ENCODE peak calls at places on chromosomes 7 and 10, in six cellular contexts. N, M, K, D, I and R are unnamed samples.

GRCh38 chr7:2719007-2719406 is 31.0 kb downstream of the AMZ1 start:
- DNase-seq in N (no peak), M (no peak), K (no peak), D (no peak), I (no peak), R (no peak)

GRCh38 chr7:139523199-139523941 is at the start of gene CLEC2L:
- DNase-seq in N (no peak), M (no peak), K (no peak), D (no peak), I (no peak), R (no peak)

GRCh38 chr7:136018104-136018503 is 40.9 kb upstream of the MTPN start:
- DNase-seq in N (no peak), M (no peak), K (no peak), D (no peak), I (no peak), R (no peak)

GRCh38 chr10:1624240-1624639 is 113.1 kb downstream of the ADARB2 start:
- DNase-seq in N (no peak), M (no peak), K (no peak), D (no peak), I (no peak), R (peak)

GRCh38 chr7:17830206-17830605 is 110.1 kb downstream of the SNX13 start:
- DNase-seq in N (no peak), M (no peak), K (no peak), D (no peak), I (no peak), R (no peak)

GRCh38 chr10:99292159-99292558 is 37.0 kb upstream of the CNNM1 start:
- DNase-seq in N (no peak), M (no peak), K (no peak), D (no peak), I (no peak), R (no peak)

GRCh38 chr10:122044713-122045112 is 55.8 kb downstream of the TACC2 start:
- DNase-seq in N (no peak), M (peak), K (no peak), D (no peak), I (peak), R (no peak)

GRCh38 chr10:31928531-31929259 is at the start of gene ARHGAP12:
- DNase-seq in N (peak), M (peak), K (peak), D (peak), I (peak), R (peak)

GRCh38 chr10:133079836-133080682 is 7.7 kb upstream of the ADGRA1 start:
- DNase-seq in N (no peak), M (no peak), K (peak), D (no peak), I (no peak), R (no peak)

GRCh38 chr10:27446091-27446918 is 57.8 kb upstream of the RAB18 start:
- DNase-seq in N (no peak), M (no peak), K (no peak), D (peak), I (no peak), R (no peak)

GRCh38 chr7:121505021-121505420 is 108.9 kb upstream of the FAM3C start:
- DNase-seq in N (no peak), M (no peak), K (no peak), D (no peak), I (no peak), R (no peak)

GRCh38 chr7:32142649-32143048 is 72.4 kb upstream of the PDE1C start:
- DNase-seq in N (no peak), M (no peak), K (no peak), D (peak), I (no peak), R (no peak)

GRCh38 chr7:107684947-107685463 is 24.4 kb downstream of the SLC26A4 start:
- DNase-seq in N (no peak), M (no peak), K (no peak), D (no peak), I (no peak), R (no peak)
- H3K4me3 ChIP-seq in N (no peak), M (no peak), K (no peak), D (no peak), I (no peak), R (no peak)

DNA sequence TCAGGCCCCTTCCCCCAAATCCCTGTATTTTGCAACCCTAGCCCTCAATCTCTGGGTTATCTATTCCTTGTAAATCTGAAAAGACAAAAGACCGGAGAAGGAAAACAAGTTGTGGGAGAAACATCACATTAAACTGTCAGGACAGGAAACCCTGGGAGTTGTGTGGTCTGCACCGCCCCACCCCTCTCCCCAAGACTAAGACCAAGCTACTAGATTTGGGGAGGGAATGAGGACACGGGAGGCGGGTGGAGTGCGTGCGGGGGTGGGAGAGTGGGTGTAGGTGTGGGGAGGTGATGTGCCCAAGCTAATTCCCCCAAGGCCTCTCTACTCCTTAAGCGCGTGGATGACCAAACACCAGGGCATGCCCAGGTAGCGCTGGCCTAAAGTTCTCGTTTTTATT is 1.3 kb downstream of the JCAD start:
- DNase-seq in N (no peak), M (no peak), K (no peak), D (no peak), I (no peak), R (no peak)
- H3K4me3 ChIP-seq in N (peak), M (peak), K (peak), D (peak), I (peak), R (peak)

GRCh38 chr10:103651783-103652476 is 158.4 kb downstream of the NEURL1 start:
- DNase-seq in N (no peak), M (peak), K (no peak), D (no peak), I (peak), R (no peak)

GRCh38 chr10:103648231-103648950 is 154.9 kb downstream of the NEURL1 start:
- DNase-seq in N (no peak), M (no peak), K (no peak), D (no peak), I (no peak), R (no peak)

GRCh38 chr10:103646304-103646703 is 152.8 kb downstream of the NEURL1 start:
- DNase-seq in N (no peak), M (no peak), K (no peak), D (no peak), I (no peak), R (no peak)

GRCh38 chr10:103649654-103650423 is 156.3 kb downstream of the NEURL1 start:
- DNase-seq in N (no peak), M (no peak), K (no peak), D (no peak), I (no peak), R (no peak)

DNA sequence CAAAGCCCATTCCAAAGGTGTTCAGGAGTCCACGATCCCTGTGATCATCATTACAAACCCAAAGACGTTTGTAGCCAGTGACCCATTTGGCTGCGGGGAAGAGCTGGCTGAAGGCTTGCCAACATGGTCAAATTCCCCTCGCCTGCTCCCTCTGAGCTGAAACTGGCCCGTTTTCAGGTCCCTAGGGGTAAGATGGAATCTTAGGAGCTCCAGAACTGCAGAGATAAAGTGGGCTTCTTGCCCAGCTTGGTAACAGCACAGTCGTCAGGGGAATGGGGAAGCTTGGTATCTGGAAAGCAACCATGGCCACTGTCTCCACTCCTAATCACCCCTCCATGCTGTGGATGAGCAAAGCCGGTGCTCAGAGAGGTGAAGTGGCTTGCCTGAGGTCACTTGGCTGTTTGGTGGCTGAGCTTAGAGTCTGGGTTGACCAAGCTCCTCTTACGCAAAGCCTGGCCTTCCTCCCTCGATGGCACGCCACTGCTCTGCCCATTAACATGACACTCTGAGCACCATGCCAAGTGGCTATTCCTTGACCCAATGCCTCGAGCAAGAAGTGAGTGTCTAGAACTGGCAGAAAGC is 155.5 kb downstream of the NEURL1 start:
- DNase-seq in N (no peak), M (peak), K (no peak), D (no peak), I (peak), R (no peak)
- H3K4me3 ChIP-seq in N (no peak), M (no peak), K (no peak), D (no peak), I (no peak), R (no peak)

DNA sequence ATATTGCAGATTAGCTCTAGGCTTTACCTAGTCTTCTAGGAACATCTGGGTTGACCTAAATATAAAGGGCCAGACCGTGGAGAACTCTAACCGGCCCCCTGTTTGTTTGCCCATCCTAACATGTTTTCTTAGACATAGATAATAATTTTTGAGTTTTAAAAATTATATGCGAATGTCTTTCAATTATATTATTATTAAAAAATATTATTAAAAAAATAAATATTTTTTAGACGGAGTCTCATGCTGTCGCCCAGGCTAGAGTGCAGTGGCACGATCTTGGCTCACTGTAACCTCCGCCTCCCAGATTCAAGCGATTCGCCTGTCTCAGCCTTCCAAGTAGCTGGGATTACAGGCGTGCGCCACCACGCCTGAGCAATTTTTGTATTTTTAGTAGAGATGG is 318.5 kb downstream of the INHBA start:
- DNase-seq in N (no peak), M (no peak), K (no peak), D (no peak), I (no peak), R (no peak)
- H3K4me3 ChIP-seq in N (no peak), M (no peak), K (no peak), D (no peak), I (no peak), R (no peak)

GRCh38 chr7:155287229-155287935 is 10.3 kb upstream of the INSIG1 start:
- DNase-seq in N (no peak), M (no peak), K (no peak), D (no peak), I (no peak), R (no peak)
- H3K4me3 ChIP-seq in N (no peak), M (no peak), K (no peak), D (no peak), I (no peak), R (no peak)

GRCh38 chr10:137031-137430 is 1.8 kb downstream of the ZMYND11 start:
- DNase-seq in N (no peak), M (no peak), K (no peak), D (no peak), I (no peak), R (no peak)

GRCh38 chr10:134743-135600 is at the start of gene ZMYND11:
- DNase-seq in N (peak), M (peak), K (peak), D (no peak), I (peak), R (peak)

GRCh38 chr10:135601-136464 is 578 bp downstream of the ZMYND11 start:
- DNase-seq in N (peak), M (peak), K (peak), D (no peak), I (peak), R (peak)

GRCh38 chr10:136465-136762 is 1.2 kb downstream of the ZMYND11 start:
- DNase-seq in N (no peak), M (no peak), K (no peak), D (no peak), I (no peak), R (no peak)

DNA sequence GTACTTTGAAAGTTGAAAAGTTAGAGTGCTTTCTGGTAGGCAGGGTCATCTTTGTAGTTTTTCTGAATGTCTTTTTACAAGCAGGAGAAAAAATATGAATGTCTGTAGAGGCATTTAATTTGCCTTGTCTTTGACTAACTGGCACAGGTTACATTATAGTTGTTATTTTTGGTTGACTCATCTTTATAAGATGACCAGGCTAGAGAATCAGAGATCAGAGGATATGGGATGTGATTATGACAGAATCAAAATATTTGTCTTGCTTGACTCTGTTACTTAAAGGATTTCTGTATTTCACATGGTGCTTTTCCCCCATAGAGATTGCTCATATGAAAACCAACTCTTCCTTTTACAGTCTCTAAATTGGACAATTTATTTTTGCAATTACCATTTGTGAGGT is 2.4 kb downstream of the ZMYND11 start:
- DNase-seq in N (no peak), M (no peak), K (no peak), D (no peak), I (no peak), R (no peak)
- H3K4me3 ChIP-seq in N (no peak), M (no peak), K (no peak), D (no peak), I (no peak), R (no peak)

DNA sequence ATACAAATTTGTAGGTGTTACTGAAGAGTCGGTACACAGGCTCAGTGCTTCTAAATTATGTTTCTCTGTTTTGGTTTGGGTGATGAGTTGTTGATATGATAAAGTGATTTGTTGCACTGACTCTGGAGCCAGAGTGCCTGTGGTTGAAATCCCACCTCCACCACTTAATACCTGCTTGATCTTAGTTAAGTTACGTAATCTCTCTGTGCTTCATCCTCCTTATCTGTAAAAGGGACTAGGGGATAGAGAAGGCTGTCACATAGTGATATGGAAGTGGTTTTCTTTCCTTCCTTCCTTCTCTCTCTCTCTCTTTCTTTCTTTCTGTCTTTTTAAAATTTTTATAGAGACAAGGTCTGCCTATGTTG is 664 bp upstream of the HPS6 start:
- DNase-seq in N (no peak), M (no peak), K (no peak), D (no peak), I (no peak), R (no peak)
- H3K4me3 ChIP-seq in N (peak), M (peak), K (peak), D (peak), I (peak), R (no peak)

DNA sequence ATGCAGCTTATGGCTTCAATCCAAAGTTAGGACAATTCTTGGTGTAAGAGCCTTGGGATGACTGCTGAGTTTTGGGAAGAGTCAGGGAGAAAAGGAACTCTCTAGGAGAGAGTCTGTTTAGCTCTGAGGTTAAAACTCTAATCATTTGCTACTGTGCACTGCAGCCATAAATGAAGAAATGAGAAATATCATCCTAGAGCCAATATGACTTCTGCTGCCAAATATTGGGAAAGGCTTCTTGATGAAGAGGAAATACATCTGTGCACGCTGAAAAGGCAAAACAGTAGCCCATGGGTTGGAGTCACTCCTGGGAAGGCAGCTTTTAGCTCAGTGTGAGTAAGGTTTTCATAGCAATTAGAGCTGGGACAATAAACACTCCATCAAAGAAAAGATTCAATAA is 308.8 kb downstream of the SFMBT2 start:
- DNase-seq in N (no peak), M (no peak), K (no peak), D (no peak), I (no peak), R (no peak)
- H3K4me3 ChIP-seq in N (no peak), M (no peak), K (no peak), D (no peak), I (no peak), R (no peak)